ENCODE peak calls at places on chromosome 1, in seven cellular contexts. O is H54; Y is AG20443; B is cardiac muscle cell; W is stimulated activated CD8-positive, alpha-beta memory T cell treated with anti-CD3 and anti-CD28 coated beads, Interleukin-4, amount 100 ng/mL, for 1 hour; K is EH; Z is T-helper 9 cell. R is an unnamed sample.

GRCh38 chr1:26521669-26522030 is 7.9 kb upstream of the RPS6KA1 start:
- DNase-seq in Z (no peak), B (no peak), K (no peak), Y (no peak), O (no peak), W (no peak), R (no peak)

GRCh38 chr1:32247983-32248889 is 1.2 kb downstream of the FAM167B start:
- DNase-seq in Z (peak; percentile 74), Y (peak; percentile 90), B (peak; percentile 76), W (no peak), K (peak; percentile 71), O (no peak), R (peak; percentile 93)

GRCh38 chr1:206866062-206866461 is 639 bp downstream of the IL20 start:
- DNase-seq in B (peak; percentile 57), W (no peak), K (peak; percentile 82), Y (peak; percentile 32), O (no peak), Z (no peak), R (no peak)

GRCh38 chr1:100145116-100145515 is 12.2 kb downstream of the TRMT13 start:
- DNase-seq in K (peak; percentile 48), B (no peak), Z (no peak), Y (no peak), O (no peak), W (no peak), R (no peak)

GRCh38 chr1:244335456-244335855 is 116.3 kb downstream of the ADSS2 start:
- DNase-seq in B (no peak), W (no peak), Z (no peak), K (no peak), Y (no peak), O (no peak), R (no peak)

GRCh38 chr1:1345860-1346500 is 3.2 kb downstream of the DVL1 start:
- DNase-seq in Z (no peak), O (no peak), Y (no peak), W (no peak), K (no peak), B (no peak), R (no peak)

GRCh38 chr1:206049293-206049692 is 3.7 kb upstream of the RHEX start:
- DNase-seq in K (no peak), W (no peak), Z (no peak), Y (no peak), O (no peak), B (no peak), R (no peak)

GRCh38 chr1:116389705-116390104 is 16.7 kb downstream of the ATP1A1 start:
- DNase-seq in Y (no peak), K (no peak), O (no peak), W (no peak), B (no peak), Z (no peak), R (no peak)

GRCh38 chr1:25572107-25572506 is 28.7 kb downstream of the LDLRAP1 start:
- DNase-seq in O (no peak), B (no peak), K (no peak), Y (no peak), Z (no peak), W (no peak), R (no peak)

GRCh38 chr1:103948526-103948925 is 198.8 kb downstream of the AMY1C start:
- DNase-seq in Y (no peak), Z (no peak), B (peak; percentile 2), W (no peak), K (no peak), O (no peak), R (no peak)

GRCh38 chr1:155322571-155322952 is 1.9 kb downstream of the RUSC1 start:
- DNase-seq in O (no peak), Y (peak; percentile 49), Z (no peak), W (no peak), K (peak; percentile 48), B (peak; percentile 48), R (peak; percentile 28)

GRCh38 chr1:99180915-99181314 is 83.4 kb upstream of the PLPPR4 start:
- DNase-seq in O (no peak), B (peak; percentile 11), K (no peak), Z (no peak), W (no peak), Y (no peak), R (no peak)

GRCh38 chr1:213399695-213400094 is 348.7 kb downstream of the RPS6KC1 start:
- DNase-seq in Y (no peak), Z (no peak), B (no peak), K (no peak), W (no peak), O (no peak), R (no peak)

GRCh38 chr1:205581321-205581980 is 50.4 kb downstream of the ELK4 start:
- DNase-seq in O (no peak), B (no peak), W (no peak), Z (no peak), K (no peak), Y (no peak), R (no peak)

GRCh38 chr1:198794498-198794897 is 155.7 kb downstream of the PTPRC start:
- DNase-seq in B (peak; percentile 49), K (peak; percentile 76), W (no peak), O (no peak), Y (no peak), Z (no peak), R (no peak)

R was measured in testis.